ENCODE peak calls at places on chromosomes 4 and X, in nine cellular contexts. Y, F, M, T, W, V, D, E and S are unnamed samples.

GRCh38 chr4:112970903-112971302 is 78.5 kb upstream of the ANK2 start:
- DNase-seq in Y (no peak), F (no peak), M (no peak), T (no peak), W (no peak), V (no peak), D (no peak), E (no peak), S (no peak)

GRCh38 chrX:46279925-46280313 is 265.3 kb downstream of the ZNF674 start:
- DNase-seq in Y (no peak), F (no peak), M (no peak), T (no peak), W (no peak), V (no peak), D (no peak), E (no peak), S (no peak)

GRCh38 chr4:36399762-36400353 is 118.4 kb downstream of the DTHD1 start:
- DNase-seq in Y (no peak), F (peak), M (peak), T (no peak), W (no peak), V (no peak), D (no peak), E (peak), S (no peak)

GRCh38 chr4:138186264-138186663 is 55.9 kb downstream of the SLC7A11 start:
- DNase-seq in Y (no peak), F (peak), M (no peak), T (no peak), W (no peak), V (no peak), D (no peak), E (no peak), S (no peak)

GRCh38 chr4:72568959-72569718 is at the start of gene ADAMTS3:
- DNase-seq in Y (no peak), F (peak), M (peak), T (peak), W (peak), V (no peak), D (peak), E (peak), S (peak)

GRCh38 chrX:43758044-43758443 is 101.9 kb downstream of the MAOA start:
- DNase-seq in Y (no peak), F (no peak), M (no peak), T (no peak), W (no peak), V (no peak), D (no peak), E (no peak), S (no peak)

GRCh38 chr4:84962102-84962501 is 4.4 kb downstream of the WDFY3 start:
- DNase-seq in Y (no peak), F (no peak), M (no peak), T (no peak), W (no peak), V (no peak), D (no peak), E (no peak), S (no peak)

GRCh38 chr4:168218663-168219062 is 99.9 kb downstream of the DDX60 start:
- DNase-seq in Y (no peak), F (no peak), M (no peak), T (no peak), W (no peak), V (no peak), D (no peak), E (peak), S (no peak)

GRCh38 chrX:12975999-12976558 is 1.2 kb downstream of the TMSB4X start:
- DNase-seq in Y (no peak), F (peak), M (peak), T (peak), W (no peak), V (no peak), D (peak), E (peak), S (no peak)

GRCh38 chr4:173138636-173139035 is 30.0 kb upstream of the GALNT7 start:
- DNase-seq in Y (no peak), F (no peak), M (no peak), T (no peak), W (no peak), V (no peak), D (no peak), E (no peak), S (no peak)

GRCh38 chrX:70694339-70695122 is 214.0 kb downstream of the TEX11 start:
- DNase-seq in Y (no peak), F (no peak), M (peak), T (no peak), W (no peak), V (no peak), D (no peak), E (no peak), S (no peak)

GRCh38 chr4:99082192-99082591 is 6.4 kb downstream of the ADH5 start:
- DNase-seq in Y (no peak), F (no peak), M (no peak), T (no peak), W (no peak), V (no peak), D (no peak), E (no peak), S (no peak)

GRCh38 chr4:158347596-158347995 is 137.3 kb downstream of the TMEM144 start:
- DNase-seq in Y (no peak), F (no peak), M (no peak), T (no peak), W (no peak), V (no peak), D (no peak), E (no peak), S (no peak)

GRCh38 chrX:20530319-20530979 is 263.7 kb upstream of the RPS6KA3 start:
- DNase-seq in Y (no peak), F (peak), M (peak), T (peak), W (no peak), V (no peak), D (no peak), E (peak), S (peak)

GRCh38 chrX:48090123-48090522 is 18.7 kb upstream of the ZNF630 start:
- DNase-seq in Y (no peak), F (no peak), M (no peak), T (no peak), W (no peak), V (no peak), D (no peak), E (peak), S (no peak)

GRCh38 chr4:105990933-105991332 is 95.7 kb downstream of the NPNT start:
- DNase-seq in Y (peak), F (no peak), M (no peak), T (peak), W (no peak), V (no peak), D (peak), E (peak), S (peak)

GRCh38 chr4:40699648-40700047 is 50.1 kb upstream of the NSUN7 start:
- DNase-seq in Y (no peak), F (no peak), M (no peak), T (no peak), W (no peak), V (no peak), D (no peak), E (no peak), S (no peak)

GRCh38 chr4:147122697-147123472 is 177.2 kb upstream of the TTC29 start:
- DNase-seq in Y (no peak), F (no peak), M (no peak), T (no peak), W (no peak), V (no peak), D (no peak), E (no peak), S (no peak)

GRCh38 chr4:17493629-17494028 is 18.3 kb downstream of the QDPR start:
- DNase-seq in Y (no peak), F (no peak), M (no peak), T (peak), W (no peak), V (no peak), D (no peak), E (no peak), S (no peak)

GRCh38 chr4:84159767-84160166 is 339.3 kb downstream of the NKX6-1 start:
- DNase-seq in Y (no peak), F (peak), M (peak), T (no peak), W (no peak), V (no peak), D (no peak), E (peak), S (no peak)

GRCh38 chr4:40409835-40410234 is 74.7 kb downstream of the CHRNA9 start:
- DNase-seq in Y (no peak), F (no peak), M (no peak), T (no peak), W (no peak), V (no peak), D (no peak), E (no peak), S (no peak)

GRCh38 chr4:47913858-47914218 is 545 bp downstream of the NFXL1 start:
- DNase-seq in Y (no peak), F (peak), M (peak), T (no peak), W (no peak), V (no peak), D (peak), E (peak), S (peak)

GRCh38 chr4:183645326-183645725 is 13.7 kb downstream of the RWDD4 start:
- DNase-seq in Y (no peak), F (no peak), M (no peak), T (no peak), W (no peak), V (no peak), D (no peak), E (no peak), S (no peak)

GRCh38 chrX:87517571-87518141 is at the start of gene KLHL4:
- DNase-seq in Y (no peak), F (peak), M (peak), T (no peak), W (no peak), V (no peak), D (no peak), E (peak), S (no peak)

GRCh38 chr4:118352843-118353373 is at the start of gene PRSS12:
- DNase-seq in Y (no peak), F (peak), M (peak), T (peak), W (no peak), V (no peak), D (peak), E (peak), S (no peak)
- H3K27ac ChIP-seq in Y (no peak), F (no peak), M (no peak), T (peak), W (no peak), V (peak), D (no peak), E (peak), S (no peak)

GRCh38 chr4:153927546-153927945 is 138.7 kb upstream of the SFRP2 start:
- DNase-seq in Y (no peak), F (no peak), M (no peak), T (no peak), W (no peak), V (no peak), D (no peak), E (no peak), S (no peak)

GRCh38 chr4:153916273-153916755 is 127.4 kb upstream of the SFRP2 start:
- DNase-seq in Y (no peak), F (no peak), M (no peak), T (no peak), W (no peak), V (no peak), D (no peak), E (no peak), S (no peak)

GRCh38 chr4:153919667-153920066 is 130.8 kb upstream of the SFRP2 start:
- DNase-seq in Y (no peak), F (no peak), M (no peak), T (no peak), W (no peak), V (no peak), D (no peak), E (no peak), S (no peak)

DNA sequence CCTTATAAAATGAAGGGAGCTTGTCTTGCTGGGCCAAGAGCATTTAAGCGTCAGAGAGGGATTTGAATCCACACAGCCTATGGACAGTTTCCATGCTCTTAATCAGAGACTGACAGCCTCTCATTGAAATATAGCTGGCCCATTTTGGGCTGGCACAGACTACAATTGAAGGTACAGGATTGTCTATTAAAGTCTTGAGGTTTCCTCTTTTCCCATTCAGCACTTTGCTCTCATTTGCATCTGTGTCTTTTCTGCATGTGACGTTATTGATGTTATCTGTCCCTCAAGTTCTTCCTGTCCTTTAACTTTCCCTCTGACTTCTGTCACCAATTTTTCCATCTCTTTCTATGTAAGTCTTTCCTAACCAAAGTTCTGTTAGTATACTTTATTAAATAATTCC is 133.3 kb upstream of the SFRP2 start:
- DNase-seq in Y (no peak), F (no peak), M (no peak), T (no peak), W (no peak), V (no peak), D (no peak), E (no peak), S (no peak)
- TF ChIP-seq CTCF in Y (no peak), F (no peak), M (no peak), T (no peak), W (no peak), V (no peak), D (no peak), E (no peak), S (no peak)

DNA sequence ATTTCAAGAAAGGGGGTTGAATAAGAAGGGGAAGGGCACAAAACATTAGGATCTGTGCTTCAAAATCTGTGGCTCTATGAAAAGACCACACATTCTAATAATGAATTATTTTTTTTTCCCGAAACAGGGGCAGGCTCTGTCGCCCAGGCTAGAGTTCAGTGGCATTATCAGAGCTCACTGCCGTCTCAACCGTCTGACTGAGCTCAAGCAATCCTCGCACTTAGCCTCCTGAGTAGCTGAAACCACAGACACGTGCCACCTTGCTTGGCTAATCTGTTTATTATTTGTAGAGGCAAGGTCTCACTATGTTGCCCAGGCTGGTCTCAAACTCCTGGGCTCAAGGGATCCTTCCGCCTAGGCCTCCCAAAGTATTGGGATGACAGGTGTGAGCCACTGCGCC is 33.4 kb downstream of the ACSL1 start:
- DNase-seq in Y (no peak), F (no peak), M (no peak), T (no peak), W (no peak), V (no peak), D (no peak), E (no peak), S (no peak)
- H3K27ac ChIP-seq in Y (no peak), F (peak), M (no peak), T (peak), W (no peak), V (peak), D (peak), E (peak), S (peak)

DNA sequence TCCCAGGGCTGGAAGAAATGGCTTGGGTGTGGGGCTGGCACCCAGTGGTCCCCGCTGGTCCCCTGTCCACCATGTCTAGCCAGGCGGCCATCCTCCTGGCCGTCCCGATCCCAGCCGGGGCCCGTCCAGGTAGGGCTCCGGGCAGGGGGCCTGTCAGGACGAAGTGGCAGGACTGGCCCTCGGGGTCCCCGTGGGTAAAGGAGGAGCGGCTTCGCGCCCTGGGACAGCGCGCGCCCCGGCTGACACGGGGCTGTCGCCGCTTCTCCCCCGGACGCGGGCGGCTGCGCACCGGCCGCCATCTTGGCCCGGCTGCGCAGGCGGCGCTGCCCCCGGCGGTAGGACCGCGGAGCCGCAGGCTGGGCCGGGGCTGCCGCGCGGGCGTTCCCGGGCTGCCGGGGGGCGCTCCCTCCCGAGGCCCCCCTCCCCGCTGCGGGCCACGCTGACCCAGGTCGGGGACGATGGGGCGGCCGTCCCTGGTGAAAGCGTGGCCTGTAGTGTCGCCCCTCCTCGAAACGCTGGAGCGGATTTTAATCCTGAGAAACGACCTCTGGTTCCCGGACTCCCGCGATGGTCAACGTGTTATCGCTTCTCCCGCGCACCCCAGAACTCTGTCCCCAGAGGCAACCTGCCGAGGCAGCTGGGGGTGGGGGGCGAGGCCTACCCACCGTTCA is 60.4 kb upstream of the BCOR start:
- DNase-seq in Y (no peak), F (peak), M (peak), T (no peak), W (no peak), V (no peak), D (peak), E (peak), S (no peak)
- TF ChIP-seq CTCF in Y (no peak), F (peak), M (no peak), T (no peak), W (peak), V (no peak), D (peak), E (peak), S (no peak)

GRCh38 chrX:153701706-153702105 is 14.0 kb downstream of the SLC6A8 start:
- DNase-seq in Y (no peak), F (no peak), M (no peak), T (no peak), W (no peak), V (no peak), D (no peak), E (no peak), S (no peak)

GRCh38 chrX:153697924-153698865 is 10.5 kb downstream of the SLC6A8 start:
- DNase-seq in Y (no peak), F (no peak), M (no peak), T (no peak), W (no peak), V (no peak), D (no peak), E (no peak), S (no peak)

GRCh38 chrX:153700967-153701366 is 13.2 kb downstream of the SLC6A8 start:
- DNase-seq in Y (no peak), F (no peak), M (no peak), T (no peak), W (no peak), V (no peak), D (no peak), E (no peak), S (no peak)

GRCh38 chrX:153702350-153703035 is 14.8 kb downstream of the SLC6A8 start:
- DNase-seq in Y (no peak), F (no peak), M (no peak), T (no peak), W (no peak), V (no peak), D (no peak), E (no peak), S (no peak)

GRCh38 chrX:153700376-153700945 is 12.7 kb downstream of the SLC6A8 start:
- DNase-seq in Y (no peak), F (no peak), M (no peak), T (no peak), W (no peak), V (no peak), D (no peak), E (no peak), S (no peak)
- H3K27ac ChIP-seq in Y (peak), F (no peak), M (no peak), T (no peak), W (peak), V (no peak), D (no peak), E (no peak), S (no peak)

DNA sequence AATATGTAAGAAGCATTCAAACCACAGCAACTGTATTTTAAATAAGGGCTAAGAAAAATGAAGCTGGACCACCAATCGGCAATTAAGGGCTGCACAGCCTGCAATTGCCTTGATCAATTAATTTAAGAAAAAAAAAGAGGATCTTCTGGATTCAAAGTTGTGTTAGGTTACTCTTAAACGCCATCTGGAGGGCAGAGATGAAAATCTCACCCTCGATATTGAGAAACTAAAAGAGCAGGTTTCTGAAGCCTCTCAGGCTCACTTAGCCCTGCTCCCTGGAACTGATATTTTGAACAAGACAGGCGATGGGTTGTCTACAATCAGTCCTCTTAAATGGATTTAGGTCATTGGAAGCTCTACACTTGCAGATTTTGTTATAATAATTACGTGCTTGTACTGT is 579.4 kb downstream of the GRXCR1 start:
- DNase-seq in Y (no peak), F (no peak), M (peak), T (no peak), W (no peak), V (no peak), D (no peak), E (peak), S (no peak)
- TF ChIP-seq CTCF in Y (no peak), F (no peak), M (peak), T (peak), W (no peak), V (no peak), D (no peak), E (no peak), S (no peak)

GRCh38 chrX:125384843-125385242 is 65.2 kb downstream of the TEX13C start:
- DNase-seq in Y (no peak), F (no peak), M (no peak), T (no peak), W (no peak), V (no peak), D (no peak), E (no peak), S (no peak)

GRCh38 chrX:125382889-125383288 is 63.2 kb downstream of the TEX13C start:
- DNase-seq in Y (no peak), F (no peak), M (peak), T (no peak), W (no peak), V (no peak), D (no peak), E (no peak), S (no peak)

GRCh38 chrX:125387945-125388344 is 68.3 kb downstream of the TEX13C start:
- DNase-seq in Y (no peak), F (no peak), M (no peak), T (no peak), W (no peak), V (no peak), D (no peak), E (no peak), S (no peak)

GRCh38 chrX:125378205-125378604 is 58.5 kb downstream of the TEX13C start:
- DNase-seq in Y (no peak), F (no peak), M (peak), T (no peak), W (no peak), V (no peak), D (no peak), E (no peak), S (no peak)

DNA sequence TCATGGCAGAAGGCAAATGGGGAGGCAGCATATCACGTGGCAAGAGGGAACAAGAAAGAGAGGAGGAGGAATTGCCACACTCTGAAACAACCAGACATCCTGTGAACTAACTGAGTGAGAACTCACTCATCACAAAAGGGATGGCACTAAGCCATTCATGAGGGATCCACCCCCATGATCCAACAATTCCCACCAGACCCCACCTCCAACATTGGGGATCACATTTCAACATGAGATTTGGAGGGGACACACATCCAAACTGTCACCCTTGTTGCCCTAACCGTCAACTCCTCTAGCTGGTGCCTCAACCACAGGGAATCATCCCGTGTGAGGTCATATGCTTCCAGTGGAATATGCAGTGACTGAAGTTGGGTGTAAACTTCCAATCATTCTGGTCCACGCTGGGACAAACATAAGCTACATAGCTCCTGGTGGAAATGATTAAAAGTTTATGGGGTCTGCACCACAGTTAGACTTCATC is 62.5 kb downstream of the TEX13C start:
- DNase-seq in Y (no peak), F (no peak), M (peak), T (no peak), W (no peak), V (no peak), D (no peak), E (no peak), S (no peak)
- H3K27ac ChIP-seq in Y (no peak), F (no peak), M (peak), T (no peak), W (no peak), V (no peak), D (no peak), E (no peak), S (no peak)

GRCh38 chrX:85851418-85851817 is 195.9 kb downstream of the CHM start:
- DNase-seq in Y (no peak), F (peak), M (peak), T (peak), W (no peak), V (no peak), D (no peak), E (peak), S (no peak)
- TF ChIP-seq CTCF in Y (no peak), F (peak), M (peak), T (peak), W (peak), V (no peak), D (no peak), E (peak), S (no peak)